ENCODE peak calls at places on chromosomes 6 and 20, in five cellular contexts. A is nephron progenitor cell, O is HFF-Myc, F is Caki2, C is PC-3. P is an unnamed sample.

GRCh38 chr6:168226095-168226781 is 93.3 kb downstream of the DACT2 start:
- DNase-seq in A (no peak), O (no peak), F (no peak), C (no peak), P (no peak)

GRCh38 chr6:54286141-54286540 is 22.1 kb upstream of the TINAG start:
- DNase-seq in A (no peak), O (no peak), F (no peak), C (no peak), P (no peak)

GRCh38 chr6:37665309-37665708 is 32.4 kb downstream of the MDGA1 start:
- DNase-seq in A (no peak), O (no peak), F (no peak), C (no peak), P (no peak)

GRCh38 chr6:75602164-75602896 is 650 bp downstream of the SENP6 start:
- DNase-seq in A (peak), O (no peak), F (peak), C (no peak), P (peak)

GRCh38 chr20:21514553-21515251 is 838 bp upstream of the NKX2-2 start:
- DNase-seq in A (no peak), O (no peak), F (peak), C (no peak), P (no peak)

GRCh38 chr6:51929934-51930574 is 157.4 kb downstream of the PKHD1 start:
- DNase-seq in A (no peak), O (no peak), F (no peak), C (no peak), P (no peak)

GRCh38 chr6:169409742-169410312 is 156.2 kb upstream of the THBS2 start:
- DNase-seq in A (no peak), O (no peak), F (no peak), C (no peak), P (no peak)

GRCh38 chr6:132830236-132830799 is 15.9 kb downstream of the RPS12 start:
- DNase-seq in A (no peak), O (no peak), F (no peak), C (peak), P (no peak)

GRCh38 chr6:4258733-4259132 is 123.4 kb upstream of the ECI2 start:
- DNase-seq in A (no peak), O (no peak), F (no peak), C (no peak), P (no peak)

GRCh38 chr6:38436726-38437465 is 202.8 kb downstream of the BTBD9 start:
- DNase-seq in A (no peak), O (no peak), F (no peak), C (peak), P (no peak)

GRCh38 chr6:137222376-137222775 is 3.2 kb upstream of the IFNGR1 start:
- DNase-seq in A (no peak), O (no peak), F (no peak), C (no peak), P (no peak)

GRCh38 chr6:89161326-89162046 is 15.6 kb downstream of the PM20D2 start:
- DNase-seq in A (no peak), O (no peak), F (no peak), C (no peak), P (no peak)

GRCh38 chr6:139882234-139882633 is 507.8 kb upstream of the CITED2 start:
- DNase-seq in A (peak), O (no peak), F (no peak), C (no peak), P (no peak)

GRCh38 chr6:111207141-111207858 is 120.0 kb downstream of the SLC16A10 start:
- DNase-seq in A (no peak), O (no peak), F (no peak), C (peak), P (no peak)

GRCh38 chr6:49499623-49500022 is at the start of gene GLYATL3:
- DNase-seq in A (no peak), O (no peak), F (no peak), C (no peak), P (no peak)

GRCh38 chr20:54132612-54133433 is 41.0 kb downstream of the CYP24A1 start:
- DNase-seq in A (peak), O (peak), F (peak), C (peak), P (no peak)

GRCh38 chr6:157840776-157841175 is 17.7 kb downstream of the SNX9 start:
- DNase-seq in A (no peak), O (no peak), F (no peak), C (peak), P (no peak)

GRCh38 chr20:57244627-57245214 is 21.7 kb downstream of the BMP7 start:
- DNase-seq in A (no peak), O (no peak), F (no peak), C (no peak), P (no peak)

GRCh38 chr6:42781546-42781810 is 374 bp upstream of the BICRAL start:
- DNase-seq in A (no peak), O (no peak), F (peak), C (no peak), P (no peak)

GRCh38 chr6:93992976-93993375 is 573.6 kb upstream of the EPHA7 start:
- DNase-seq in A (no peak), O (no peak), F (peak), C (no peak), P (no peak)

GRCh38 chr6:131694832-131695426 is 6.3 kb downstream of the OR2A4 start:
- DNase-seq in A (peak), O (peak), F (peak), C (peak), P (no peak)

GRCh38 chr20:23440004-23440403 is 519 bp downstream of the CSTL1 start:
- DNase-seq in A (no peak), O (no peak), F (no peak), C (no peak), P (no peak)

GRCh38 chr6:14784596-14785360 is 461.1 kb upstream of the JARID2 start:
- DNase-seq in A (no peak), O (no peak), F (no peak), C (no peak), P (no peak)

GRCh38 chr20:53124803-53125202 is 152.6 kb downstream of the TSHZ2 start:
- DNase-seq in A (no peak), O (no peak), F (no peak), C (no peak), P (no peak)

GRCh38 chr6:118709859-118710350 is 58.5 kb upstream of the CEP85L start:
- DNase-seq in A (no peak), O (peak), F (no peak), C (peak), P (peak)

GRCh38 chr6:17707371-17707651 is 586 bp upstream of the NUP153 start:
- DNase-seq in A (no peak), O (no peak), F (no peak), C (peak), P (no peak)

GRCh38 chr6:138692978-138693909 is 80.3 kb upstream of the CCDC28A start:
- DNase-seq in A (peak), O (no peak), F (peak), C (peak), P (no peak)

GRCh38 chr6:131733376-131734016 is 22.7 kb upstream of the CTAGE9 start:
- DNase-seq in A (no peak), O (peak), F (peak), C (no peak), P (no peak)

GRCh38 chr6:19851273-19852089 is 14.3 kb downstream of the ID4 start:
- DNase-seq in A (peak), O (peak), F (peak), C (peak), P (no peak)

GRCh38 chr6:73798592-73798991 is 102.6 kb downstream of the CD109 start:
- DNase-seq in A (no peak), O (peak), F (peak), C (peak), P (no peak)

GRCh38 chr6:149563928-149564325 is 2.2 kb upstream of the GINM1 start:
- DNase-seq in A (no peak), O (no peak), F (no peak), C (no peak), P (no peak)

GRCh38 chr20:54200487-54201267 is 7.2 kb upstream of the PFDN4 start:
- DNase-seq in A (no peak), O (no peak), F (no peak), C (peak), P (no peak)

GRCh38 chr6:125206389-125206788 is 52.8 kb downstream of the TPD52L1 start:
- DNase-seq in A (no peak), O (no peak), F (no peak), C (no peak), P (no peak)

GRCh38 chr6:136547336-136547735 is 2.9 kb downstream of the MAP7 start:
- DNase-seq in A (no peak), O (no peak), F (peak), C (peak), P (no peak)

GRCh38 chr6:169500688-169501087 is 201.1 kb downstream of the WDR27 start:
- DNase-seq in A (no peak), O (no peak), F (no peak), C (no peak), P (no peak)